ENCODE peak calls at places on chromosomes 4 and X, in six cellular contexts. S is Panc1; C is CD4-positive, alpha-beta T cell; M is AG10803; A is mesothelial cell of epicardium; V is lower leg skin. X is an unnamed sample.

GRCh38 chrX:56783450-56783831 is 54.4 kb downstream of the NBDY start:
- DNase-seq in S (no peak), C (no peak), M (no peak), A (no peak), V (no peak), X (no peak)

GRCh38 chrX:119755981-119756533 is 2.3 kb upstream of the SOWAHD start:
- DNase-seq in S (no peak), C (peak; percentile 6), M (no peak), A (no peak), V (no peak), X (no peak)

GRCh38 chrX:51867626-51868025 is 25.8 kb upstream of the MAGED1 start:
- DNase-seq in S (no peak), C (no peak), M (no peak), A (no peak), V (no peak), X (no peak)

GRCh38 chr4:6410078-6410477 is 62.3 kb downstream of the PPP2R2C start:
- DNase-seq in S (no peak), C (no peak), M (no peak), A (no peak), V (no peak), X (no peak)

GRCh38 chr4:37482236-37482635 is 203.9 kb downstream of the RELL1 start:
- DNase-seq in S (no peak), C (no peak), M (no peak), A (no peak), V (no peak), X (no peak)

GRCh38 chr4:18366762-18367358 is 345.3 kb upstream of the LCORL start:
- DNase-seq in S (no peak), C (no peak), M (peak; percentile 35), A (no peak), V (no peak), X (no peak)

GRCh38 chrX:16743604-16744325 is 24.4 kb downstream of the SYAP1 start:
- DNase-seq in S (no peak), C (no peak), M (peak; percentile 62), A (no peak), V (no peak), X (no peak)

GRCh38 chr4:6269400-6269650 is 325 bp upstream of the WFS1 start:
- DNase-seq in S (no peak), C (no peak), M (no peak), A (no peak), V (no peak), X (no peak)

GRCh38 chr4:87865288-87865687 is 32.5 kb downstream of the MEPE start:
- DNase-seq in S (no peak), C (no peak), M (no peak), A (no peak), V (no peak), X (no peak)

GRCh38 chr4:67909910-67910905 is 26.4 kb upstream of the TMPRSS11D start:
- DNase-seq in S (no peak), C (no peak), M (peak; percentile 28), A (no peak), V (no peak), X (no peak)
- TF ChIP-seq CTCF in S (peak; percentile 54), C (peak; percentile 72), M (peak; percentile 76), A (peak; percentile 96), V (no peak), X (peak; percentile 70)

GRCh38 chr4:156413411-156413985 is 459.8 kb upstream of the CTSO start:
- DNase-seq in S (no peak), C (no peak), M (no peak), A (no peak), V (no peak), X (no peak)
- TF ChIP-seq CTCF in S (no peak), C (no peak), M (no peak), A (no peak), V (no peak), X (no peak)

GRCh38 chr4:180152831-180153230 is 2090.4 kb upstream of the TENM3 start:
- DNase-seq in S (no peak), C (no peak), M (no peak), A (no peak), V (no peak), X (no peak)

GRCh38 chr4:180156684-180157083 is 2086.5 kb upstream of the TENM3 start:
- DNase-seq in S (no peak), C (no peak), M (no peak), A (no peak), V (no peak), X (no peak)

GRCh38 chr4:180153587-180153986 is 2089.6 kb upstream of the TENM3 start:
- DNase-seq in S (no peak), C (no peak), M (no peak), A (no peak), V (no peak), X (no peak)

GRCh38 chr4:180148737-180149136 is 2094.5 kb upstream of the TENM3 start:
- DNase-seq in S (no peak), C (no peak), M (no peak), A (no peak), V (no peak), X (no peak)

DNA sequence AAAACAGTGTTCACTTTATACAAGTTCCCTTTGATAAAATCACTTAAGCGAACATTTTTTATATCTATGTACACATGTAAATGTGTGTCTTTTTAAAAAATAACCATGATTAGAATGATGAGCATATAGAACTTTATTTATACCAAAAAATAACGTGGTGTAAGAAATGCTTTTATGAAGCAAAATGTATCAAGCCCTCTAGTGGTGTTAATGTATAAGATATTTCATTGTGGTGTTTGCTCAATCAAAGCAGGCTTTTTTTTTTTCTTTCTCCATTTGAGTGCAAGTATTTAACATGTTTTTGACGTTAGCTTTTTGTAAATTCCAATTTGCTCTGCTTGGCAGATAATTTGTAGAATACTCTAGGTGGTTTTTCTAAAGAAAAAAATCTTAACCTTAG is 2092.4 kb upstream of the TENM3 start:
- DNase-seq in S (no peak), C (no peak), M (no peak), A (no peak), V (no peak), X (no peak)
- TF ChIP-seq CTCF in S (peak; percentile 21), C (no peak), M (no peak), A (peak; percentile 67), V (no peak), X (peak; percentile 72)

GRCh38 chrX:13493659-13494058 is 75.7 kb upstream of the EGFL6 start:
- DNase-seq in S (no peak), C (no peak), M (no peak), A (no peak), V (no peak), X (no peak)

GRCh38 chrX:13489451-13489850 is 80.0 kb upstream of the EGFL6 start:
- DNase-seq in S (no peak), C (no peak), M (peak; percentile 71), A (no peak), V (peak; percentile 75), X (no peak)

GRCh38 chrX:13488706-13489105 is 80.7 kb upstream of the EGFL6 start:
- DNase-seq in S (no peak), C (no peak), M (peak; percentile 29), A (no peak), V (no peak), X (no peak)

GRCh38 chrX:13492286-13492685 is 77.1 kb upstream of the EGFL6 start:
- DNase-seq in S (no peak), C (no peak), M (no peak), A (no peak), V (no peak), X (no peak)

GRCh38 chrX:13491061-13491460 is 78.3 kb upstream of the EGFL6 start:
- DNase-seq in S (no peak), C (no peak), M (no peak), A (no peak), V (no peak), X (no peak)
- TF ChIP-seq CTCF in S (no peak), C (no peak), M (no peak), A (no peak), V (no peak), X (no peak)